ENCODE peak calls at places on chromosomes 3 and 15, in nine cellular contexts. One of them, this sample, is unnamed.

GRCh38 chr3:111636506-111636905 is 41.4 kb upstream of the ZBED2 start:
- DNase-seq in effector memory CD8-positive, alpha-beta T cell: no peak
- DNase-seq in ELR: no peak
- DNase-seq in globus pallidus: no peak
- DNase-seq in epithelial cell of esophagus: no peak
- DNase-seq in AG08395: no peak
- DNase-seq in astrocyte of the spinal cord: no peak
- DNase-seq in T-cell: no peak
- DNase-seq in NCI-H2081: no peak
- DNase-seq in this sample: no peak

GRCh38 chr3:156750191-156750873 is 75.8 kb upstream of the LEKR1 start:
- DNase-seq in globus pallidus: no peak
- DNase-seq in epithelial cell of esophagus: peak
- DNase-seq in ELR: peak
- DNase-seq in NCI-H2081: no peak
- DNase-seq in astrocyte of the spinal cord: peak
- DNase-seq in AG08395: peak
- DNase-seq in T-cell: no peak
- DNase-seq in effector memory CD8-positive, alpha-beta T cell: no peak
- DNase-seq in this sample: peak

GRCh38 chr15:75397494-75397893 is 29.1 kb upstream of the MAN2C1 start:
- DNase-seq in effector memory CD8-positive, alpha-beta T cell: no peak
- DNase-seq in astrocyte of the spinal cord: peak
- DNase-seq in AG08395: peak
- DNase-seq in NCI-H2081: no peak
- DNase-seq in globus pallidus: no peak
- DNase-seq in epithelial cell of esophagus: no peak
- DNase-seq in T-cell: no peak
- DNase-seq in ELR: peak
- DNase-seq in this sample: no peak

GRCh38 chr3:138051946-138052802 is 42.2 kb downstream of the CLDN18 start:
- DNase-seq in effector memory CD8-positive, alpha-beta T cell: no peak
- DNase-seq in epithelial cell of esophagus: peak
- DNase-seq in AG08395: peak
- DNase-seq in T-cell: no peak
- DNase-seq in ELR: peak
- DNase-seq in astrocyte of the spinal cord: peak
- DNase-seq in NCI-H2081: peak
- DNase-seq in globus pallidus: no peak
- DNase-seq in this sample: peak

GRCh38 chr3:40627095-40627494 is 102.3 kb downstream of the ZNF621 start:
- DNase-seq in effector memory CD8-positive, alpha-beta T cell: no peak
- DNase-seq in AG08395: no peak
- DNase-seq in T-cell: no peak
- DNase-seq in astrocyte of the spinal cord: no peak
- DNase-seq in globus pallidus: no peak
- DNase-seq in ELR: no peak
- DNase-seq in epithelial cell of esophagus: no peak
- DNase-seq in NCI-H2081: no peak
- DNase-seq in this sample: no peak

GRCh38 chr3:52190294-52190841 is 7.6 kb upstream of the ALAS1 start:
- DNase-seq in NCI-H2081: no peak
- DNase-seq in effector memory CD8-positive, alpha-beta T cell: no peak
- DNase-seq in epithelial cell of esophagus: no peak
- DNase-seq in globus pallidus: peak
- DNase-seq in astrocyte of the spinal cord: peak
- DNase-seq in ELR: no peak
- DNase-seq in AG08395: peak
- DNase-seq in T-cell: no peak
- DNase-seq in this sample: no peak

GRCh38 chr3:161296814-161297213 is 74.5 kb downstream of the SPTSSB start:
- DNase-seq in NCI-H2081: no peak
- DNase-seq in astrocyte of the spinal cord: no peak
- DNase-seq in globus pallidus: no peak
- DNase-seq in T-cell: no peak
- DNase-seq in AG08395: no peak
- DNase-seq in effector memory CD8-positive, alpha-beta T cell: no peak
- DNase-seq in ELR: no peak
- DNase-seq in epithelial cell of esophagus: no peak
- DNase-seq in this sample: no peak

GRCh38 chr3:119641416-119641815 is 19.0 kb downstream of the POPDC2 start:
- DNase-seq in ELR: no peak
- DNase-seq in NCI-H2081: no peak
- DNase-seq in astrocyte of the spinal cord: no peak
- DNase-seq in epithelial cell of esophagus: no peak
- DNase-seq in globus pallidus: no peak
- DNase-seq in T-cell: no peak
- DNase-seq in effector memory CD8-positive, alpha-beta T cell: no peak
- DNase-seq in AG08395: no peak
- DNase-seq in this sample: no peak

GRCh38 chr3:188217681-188218080 is 63.7 kb downstream of the LPP start:
- DNase-seq in AG08395: no peak
- DNase-seq in ELR: no peak
- DNase-seq in NCI-H2081: no peak
- DNase-seq in astrocyte of the spinal cord: no peak
- DNase-seq in T-cell: no peak
- DNase-seq in epithelial cell of esophagus: no peak
- DNase-seq in effector memory CD8-positive, alpha-beta T cell: no peak
- DNase-seq in globus pallidus: no peak
- DNase-seq in this sample: no peak

GRCh38 chr15:77224352-77224751 is 153.4 kb upstream of the TSPAN3 start:
- DNase-seq in globus pallidus: no peak
- DNase-seq in astrocyte of the spinal cord: no peak
- DNase-seq in epithelial cell of esophagus: no peak
- DNase-seq in AG08395: no peak
- DNase-seq in ELR: no peak
- DNase-seq in NCI-H2081: no peak
- DNase-seq in effector memory CD8-positive, alpha-beta T cell: no peak
- DNase-seq in T-cell: no peak
- DNase-seq in this sample: no peak

GRCh38 chr3:14329116-14329830 is 73.1 kb upstream of the SLC6A6 start:
- DNase-seq in T-cell: no peak
- DNase-seq in astrocyte of the spinal cord: peak
- DNase-seq in globus pallidus: no peak
- DNase-seq in effector memory CD8-positive, alpha-beta T cell: no peak
- DNase-seq in AG08395: peak
- DNase-seq in ELR: peak
- DNase-seq in epithelial cell of esophagus: peak
- DNase-seq in NCI-H2081: peak
- DNase-seq in this sample: peak

GRCh38 chr3:11367116-11367781 is 95.1 kb downstream of the ATG7 start:
- DNase-seq in NCI-H2081: no peak
- DNase-seq in globus pallidus: peak
- DNase-seq in epithelial cell of esophagus: peak
- DNase-seq in astrocyte of the spinal cord: peak
- DNase-seq in effector memory CD8-positive, alpha-beta T cell: no peak
- DNase-seq in T-cell: no peak
- DNase-seq in AG08395: peak
- DNase-seq in ELR: peak
- DNase-seq in this sample: no peak

GRCh38 chr15:68279218-68279533 is 1.6 kb downstream of the FEM1B start:
- DNase-seq in epithelial cell of esophagus: no peak
- DNase-seq in effector memory CD8-positive, alpha-beta T cell: no peak
- DNase-seq in AG08395: no peak
- DNase-seq in ELR: no peak
- DNase-seq in astrocyte of the spinal cord: no peak
- DNase-seq in T-cell: no peak
- DNase-seq in globus pallidus: no peak
- DNase-seq in NCI-H2081: no peak
- DNase-seq in this sample: no peak

GRCh38 chr3:127942613-127943012 is 27.6 kb downstream of the KBTBD12 start:
- DNase-seq in NCI-H2081: no peak
- DNase-seq in astrocyte of the spinal cord: no peak
- DNase-seq in AG08395: no peak
- DNase-seq in globus pallidus: no peak
- DNase-seq in ELR: no peak
- DNase-seq in T-cell: no peak
- DNase-seq in epithelial cell of esophagus: no peak
- DNase-seq in effector memory CD8-positive, alpha-beta T cell: no peak
- DNase-seq in this sample: no peak

GRCh38 chr3:172145287-172145686 is 105.9 kb downstream of the FNDC3B start:
- DNase-seq in ELR: no peak
- DNase-seq in NCI-H2081: no peak
- DNase-seq in AG08395: no peak
- DNase-seq in astrocyte of the spinal cord: no peak
- DNase-seq in globus pallidus: no peak
- DNase-seq in epithelial cell of esophagus: no peak
- DNase-seq in T-cell: no peak
- DNase-seq in effector memory CD8-positive, alpha-beta T cell: no peak
- DNase-seq in this sample: no peak

GRCh38 chr15:36230741-36231140 is 348.7 kb upstream of the CDIN1 start:
- DNase-seq in globus pallidus: no peak
- DNase-seq in ELR: peak
- DNase-seq in T-cell: no peak
- DNase-seq in astrocyte of the spinal cord: peak
- DNase-seq in NCI-H2081: no peak
- DNase-seq in effector memory CD8-positive, alpha-beta T cell: no peak
- DNase-seq in epithelial cell of esophagus: no peak
- DNase-seq in AG08395: no peak
- DNase-seq in this sample: no peak

GRCh38 chr3:191239439-191240035 is 40.5 kb downstream of the OSTN start:
- DNase-seq in ELR: no peak
- DNase-seq in T-cell: no peak
- DNase-seq in NCI-H2081: no peak
- DNase-seq in globus pallidus: no peak
- DNase-seq in astrocyte of the spinal cord: no peak
- DNase-seq in AG08395: no peak
- DNase-seq in effector memory CD8-positive, alpha-beta T cell: no peak
- DNase-seq in epithelial cell of esophagus: peak
- DNase-seq in this sample: peak

This sample was measured in HT-29.